ENCODE peak calls at places on chromosomes 5 and 9, in seven cellular contexts. Y is WERI-Rb-1, I is fibroblast of lung, B is left ventricle myocardium inferior, D is brain microvascular endothelial cell, T is psoas muscle, R is tibial artery. G is an unnamed sample.

GRCh38 chr9:113471143-113471542 is 7.6 kb downstream of the RGS3 start:
- DNase-seq in Y (no peak), B (no peak), I (no peak), R (no peak), D (no peak), T (no peak), G (no peak)

GRCh38 chr5:14806452-14806851 is 65.1 kb downstream of the ANKH start:
- DNase-seq in Y (no peak), I (peak), B (peak), T (peak), R (peak), D (peak), G (peak)

GRCh38 chr9:38073882-38074281 is 4.9 kb upstream of the SHB start:
- DNase-seq in T (no peak), B (no peak), D (no peak), R (no peak), I (no peak), Y (no peak), G (no peak)

GRCh38 chr9:36895744-36896260 is 138.3 kb downstream of the PAX5 start:
- DNase-seq in T (no peak), D (no peak), I (no peak), R (no peak), Y (no peak), B (no peak), G (no peak)

GRCh38 chr9:26260238-26260637 is 582.0 kb upstream of the TUSC1 start:
- DNase-seq in I (peak), Y (no peak), T (no peak), B (no peak), D (peak), R (no peak), G (no peak)

GRCh38 chr5:138809391-138809790 is 56.2 kb downstream of the CTNNA1 start:
- DNase-seq in R (no peak), Y (no peak), T (no peak), D (no peak), B (no peak), I (peak), G (no peak)

GRCh38 chr9:134963546-134963945 is 45.8 kb upstream of the FCN1 start:
- DNase-seq in Y (peak), B (no peak), R (no peak), I (no peak), T (no peak), D (no peak), G (no peak)

GRCh38 chr5:130720355-130720754 is 444.7 kb downstream of the HINT1 start:
- DNase-seq in T (no peak), Y (no peak), B (no peak), R (no peak), I (peak), D (peak), G (no peak)

GRCh38 chr5:98458004-98458403 is 315.5 kb upstream of the RGMB start:
- DNase-seq in Y (no peak), I (peak), R (no peak), D (peak), T (no peak), B (no peak), G (no peak)

GRCh38 chr9:37547328-37547878 is 28.8 kb downstream of the FBXO10 start:
- DNase-seq in Y (no peak), R (no peak), B (no peak), D (no peak), I (no peak), T (no peak), G (no peak)

DNA sequence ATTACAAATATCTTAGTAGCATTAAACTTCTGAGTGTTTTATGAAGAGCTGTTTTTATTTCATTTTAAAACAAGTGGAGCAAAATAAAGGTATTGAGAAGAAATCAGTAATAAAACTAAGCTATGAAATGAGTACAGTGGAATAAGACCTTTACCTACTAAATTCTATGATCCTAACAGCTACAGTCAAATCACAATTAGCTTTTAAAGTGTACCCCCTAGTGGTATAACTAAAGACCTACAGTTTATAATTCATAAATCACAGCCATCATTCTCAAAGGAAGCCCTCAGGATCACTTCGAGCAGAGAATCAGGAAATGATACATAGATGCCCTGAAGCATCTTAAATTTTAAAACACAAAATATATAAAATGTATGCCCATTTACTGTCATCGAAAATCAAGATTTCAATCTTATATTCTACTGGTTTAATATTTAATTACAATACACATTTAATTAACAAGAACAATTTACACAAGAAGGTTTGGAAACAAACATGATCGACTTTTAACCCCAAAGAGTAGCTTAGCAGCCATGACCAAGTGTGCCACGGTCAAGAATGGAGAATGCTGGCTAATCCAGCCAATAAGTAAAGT is 12.3 kb downstream of the CCNH start:
- DNase-seq in D (no peak), Y (no peak), R (no peak), I (peak), B (no peak), T (no peak), G (no peak)
- TF ChIP-seq CTCF in D (peak), Y (peak), R (peak), I (peak), B (peak), T (peak), G (peak)

DNA sequence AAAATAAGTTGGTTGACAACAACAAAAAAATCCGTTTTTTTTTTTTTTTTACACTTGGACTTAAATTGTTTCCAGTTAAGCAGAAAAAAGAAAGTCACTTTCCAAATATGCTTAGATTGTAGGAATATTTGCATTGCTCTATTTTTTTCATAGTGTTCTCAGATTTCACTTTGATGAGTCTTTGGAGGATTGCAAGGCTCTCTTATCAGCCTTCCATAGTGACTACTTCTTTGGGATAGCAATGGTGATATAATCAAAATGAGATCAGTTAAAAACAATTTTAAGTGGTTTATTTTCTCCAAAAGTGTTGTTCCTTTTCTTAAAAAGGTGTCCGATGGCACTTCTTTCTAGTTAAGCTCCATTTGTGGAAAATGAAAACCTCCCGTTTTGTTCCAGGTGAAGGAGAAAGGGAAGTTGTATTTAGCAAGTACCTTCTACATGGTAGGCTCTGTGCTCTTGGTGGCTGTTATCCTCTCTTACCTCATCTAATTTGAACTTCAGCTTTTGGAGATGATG is 3.9 kb downstream of the RASGRF2 start:
- DNase-seq in I (peak), T (no peak), D (peak), B (no peak), Y (no peak), R (no peak), G (no peak)
- H3K27ac ChIP-seq in I (peak), T (peak), D (no peak), B (peak), Y (no peak), R (no peak), G (no peak)

GRCh38 chr9:123926986-123927385 is 2.9 kb downstream of the DENND1A start:
- DNase-seq in D (no peak), B (no peak), Y (no peak), T (no peak), I (no peak), R (no peak), G (no peak)
- H3K4me3 ChIP-seq in D (no peak), B (no peak), Y (no peak), T (no peak), I (no peak), R (no peak), G (no peak)

GRCh38 chr5:21681906-21682305 is 1171.2 kb downstream of the CDH12 start:
- DNase-seq in T (no peak), Y (no peak), R (no peak), I (no peak), B (no peak), D (no peak), G (no peak)

GRCh38 chr5:21685536-21685935 is 1167.6 kb downstream of the CDH12 start:
- DNase-seq in T (no peak), B (no peak), Y (no peak), I (peak), D (no peak), R (no peak), G (no peak)

GRCh38 chr5:21688655-21689054 is 1164.5 kb downstream of the CDH12 start:
- DNase-seq in B (no peak), T (no peak), R (no peak), D (no peak), Y (no peak), I (peak), G (no peak)

GRCh38 chr5:21685016-21685415 is 1168.1 kb downstream of the CDH12 start:
- DNase-seq in I (no peak), Y (no peak), B (no peak), R (no peak), T (no peak), D (no peak), G (no peak)

GRCh38 chr5:21687621-21688020 is 1165.5 kb downstream of the CDH12 start:
- DNase-seq in T (no peak), B (no peak), R (no peak), Y (no peak), I (no peak), D (no peak), G (no peak)
- TF ChIP-seq CTCF in T (no peak), B (no peak), R (no peak), Y (no peak), I (no peak), D (no peak), G (no peak)

DNA sequence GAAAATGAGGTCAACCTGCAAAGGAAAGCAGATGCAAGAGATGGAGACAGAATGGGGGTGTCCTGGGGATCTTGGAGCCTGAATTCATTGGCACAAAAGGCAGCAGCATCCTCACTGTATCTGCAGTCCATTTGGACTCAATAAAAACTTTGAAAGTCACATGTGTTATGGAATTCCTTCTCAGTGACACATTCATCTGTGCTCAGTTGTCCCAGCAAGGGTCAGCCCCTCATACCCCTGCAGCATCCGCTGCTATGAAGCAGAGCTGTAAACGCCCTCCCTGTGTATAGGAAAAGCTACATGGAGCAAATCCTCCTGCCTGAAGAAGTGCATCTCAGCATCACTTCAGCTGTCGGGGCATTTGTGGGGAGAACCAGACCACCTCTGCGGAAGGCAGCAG is 14.5 kb upstream of the RARS1 start:
- DNase-seq in T (no peak), Y (no peak), B (no peak), D (peak), R (no peak), I (peak), G (no peak)
- H3K27ac ChIP-seq in T (no peak), Y (no peak), B (no peak), D (no peak), R (no peak), I (peak), G (no peak)

GRCh38 chr5:132742158-132742557 is 4.8 kb upstream of the KIF3A start:
- DNase-seq in R (no peak), I (no peak), Y (no peak), B (no peak), D (no peak), T (no peak), G (no peak)

GRCh38 chr5:132734687-132735086 is 2.7 kb downstream of the KIF3A start:
- DNase-seq in Y (no peak), D (no peak), R (no peak), I (no peak), T (no peak), B (no peak), G (no peak)

GRCh38 chr5:132739232-132739631 is 1.9 kb upstream of the KIF3A start:
- DNase-seq in B (no peak), T (no peak), I (no peak), Y (no peak), R (no peak), D (no peak), G (no peak)

GRCh38 chr5:132736853-132737833 is at the start of gene KIF3A:
- DNase-seq in D (peak), T (peak), B (peak), R (peak), Y (peak), I (peak), G (peak)

GRCh38 chr5:132737982-132738770 is 830 bp upstream of the KIF3A start:
- DNase-seq in R (no peak), Y (no peak), I (no peak), D (no peak), T (no peak), B (no peak), G (peak)
- H3K4me3 ChIP-seq in R (peak), Y (peak), I (no peak), D (peak), T (peak), B (peak), G (no peak)

DNA sequence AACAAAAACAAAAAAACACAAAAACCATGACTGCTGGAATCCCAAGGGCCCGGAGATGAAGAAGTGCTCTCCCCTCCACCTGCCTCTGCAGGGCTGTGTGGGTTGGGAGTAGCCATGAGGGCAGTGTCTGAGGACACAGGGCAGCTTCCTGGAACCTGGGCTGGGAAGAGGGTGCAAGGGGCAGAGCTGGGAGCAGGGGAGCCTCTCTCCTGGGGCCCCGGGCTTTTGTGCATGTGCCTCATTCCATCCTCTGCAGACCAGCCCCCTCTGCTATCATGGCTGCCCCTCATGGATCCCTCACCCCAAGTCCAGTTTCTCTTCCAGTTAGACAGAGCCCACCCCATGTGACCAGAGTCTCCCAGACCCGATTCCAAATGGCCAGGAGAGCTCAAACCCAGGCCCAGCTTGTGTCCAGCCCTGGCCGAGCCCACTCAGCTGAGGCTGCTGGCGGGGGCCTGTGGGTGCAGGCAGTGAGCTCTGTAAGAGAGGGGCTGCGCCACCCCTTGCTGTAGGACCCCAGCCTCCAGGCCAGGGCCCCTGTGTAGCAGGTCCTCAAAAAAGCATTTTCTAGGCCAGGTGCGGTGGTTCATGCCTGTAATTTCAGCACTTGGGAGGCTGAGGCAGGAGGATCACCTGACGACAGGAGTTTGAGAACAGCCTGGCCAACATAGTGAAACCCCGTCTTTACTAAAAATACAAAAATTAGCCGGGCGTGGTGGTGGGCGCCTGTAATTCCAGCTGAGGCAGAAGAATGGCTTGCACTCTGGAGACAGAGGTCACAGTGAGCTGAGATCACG is 44.4 kb downstream of the PLPP7 start:
- DNase-seq in R (no peak), Y (no peak), B (peak), D (no peak), I (no peak), T (no peak), G (no peak)
- TF ChIP-seq CTCF in R (no peak), Y (no peak), B (no peak), D (no peak), I (no peak), T (no peak), G (no peak)

DNA sequence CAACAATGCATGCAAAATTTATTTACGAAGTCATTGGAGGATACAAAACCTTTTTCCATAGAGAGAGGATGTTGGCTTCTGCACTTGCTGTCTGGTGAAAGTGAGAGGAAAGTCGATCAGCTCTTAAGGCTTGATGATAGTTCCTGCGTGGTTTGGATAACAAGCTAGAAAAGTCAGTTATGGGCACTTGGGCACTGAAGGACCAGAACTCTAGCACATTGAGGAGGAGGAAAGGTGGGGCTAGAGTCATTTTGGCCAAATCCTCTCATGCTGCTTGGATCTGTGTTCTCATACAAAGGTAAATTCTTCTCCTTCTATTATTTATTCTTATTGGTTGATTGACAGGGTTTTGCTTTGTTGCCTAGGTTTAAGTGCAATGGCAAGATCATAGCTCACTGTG is 245.9 kb upstream of the ADAMTSL1 start:
- DNase-seq in Y (no peak), I (no peak), B (no peak), D (no peak), R (no peak), T (no peak), G (no peak)
- H3K27ac ChIP-seq in Y (no peak), I (no peak), B (no peak), D (no peak), R (no peak), T (no peak), G (no peak)

DNA sequence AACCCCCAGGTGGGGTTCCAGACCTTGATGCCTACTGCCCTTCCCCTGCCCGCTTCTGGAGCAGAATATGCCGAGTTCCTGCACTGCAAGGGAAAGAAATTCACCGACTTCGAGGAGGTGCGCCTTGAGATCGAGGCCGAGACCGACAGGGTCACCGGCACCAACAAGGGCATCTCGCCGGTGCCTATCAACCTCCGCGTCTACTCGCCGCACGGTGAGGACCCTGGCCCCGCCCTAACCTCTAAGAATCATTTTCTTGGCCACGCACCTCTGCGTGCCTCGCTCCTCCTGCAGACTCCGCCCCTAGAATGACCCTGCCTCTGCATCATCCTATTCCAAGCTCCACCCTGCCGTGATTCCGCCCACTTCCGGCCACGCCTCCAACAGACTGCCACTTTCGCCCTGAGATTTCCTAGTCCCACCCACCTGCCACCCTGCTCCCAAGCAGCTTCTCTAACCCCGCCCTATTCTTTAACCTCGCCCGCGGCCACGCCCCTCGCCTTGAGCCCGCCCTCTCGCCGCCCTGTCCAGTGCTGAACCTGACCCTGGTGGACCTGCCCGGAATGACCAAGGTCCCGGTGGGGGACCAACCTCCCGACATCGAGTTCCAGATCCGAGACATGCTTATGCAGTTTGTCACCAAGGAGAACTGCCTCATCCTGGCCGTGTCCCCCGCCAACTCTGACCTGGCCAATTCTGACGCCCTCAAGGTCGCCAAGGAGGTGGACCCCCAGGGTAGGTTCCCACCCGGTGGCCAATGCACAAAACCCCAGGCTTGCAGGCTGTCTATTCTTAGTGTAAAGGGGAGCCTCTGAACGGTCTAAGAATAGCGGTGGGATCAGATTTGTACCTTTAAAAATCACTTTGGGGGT is 15.6 kb downstream of the DNM1 start:
- DNase-seq in Y (peak), B (peak), I (peak), D (peak), R (peak), T (peak), G (peak)
- H3K4me3 ChIP-seq in Y (no peak), B (peak), I (no peak), D (peak), R (peak), T (peak), G (peak)

GRCh38 chr9:8895498-8896224 is 1096.1 kb upstream of the DMAC1 start:
- DNase-seq in I (peak), Y (peak), T (no peak), R (no peak), D (peak), B (no peak), G (no peak)
- TF ChIP-seq CTCF in I (peak), Y (peak), T (peak), R (peak), D (peak), B (peak), G (peak)